ENCODE peak calls at places on chromosomes 5 and 9, in four cellular contexts. V, I, T and N are unnamed samples.

GRCh38 chr9:93826905-93827544 is 128.1 kb downstream of the BARX1 start:
- DNase-seq in V (no peak), I (no peak), T (no peak), N (no peak)

GRCh38 chr9:89660286-89660685 is 55.5 kb downstream of the GADD45G start:
- DNase-seq in V (no peak), I (no peak), T (no peak), N (no peak)

GRCh38 chr5:10140195-10140973 is 109.3 kb downstream of the ATPSCKMT start:
- DNase-seq in V (peak; percentile 41), I (no peak), T (peak; percentile 35), N (peak; percentile 7)

GRCh38 chr5:134543820-134544692 is 18.6 kb downstream of the JADE2 start:
- DNase-seq in V (no peak), I (no peak), T (no peak), N (no peak)

GRCh38 chr9:95268681-95269080 is 48.8 kb downstream of the FANCC start:
- DNase-seq in V (peak; percentile 63), I (peak; percentile 65), T (peak; percentile 69), N (peak; percentile 50)

GRCh38 chr5:90402521-90403255 is 6.9 kb downstream of the CETN3 start:
- DNase-seq in V (no peak), I (no peak), T (no peak), N (no peak)

GRCh38 chr5:174744896-174745295 is 20.5 kb downstream of the MSX2 start:
- DNase-seq in V (no peak), I (no peak), T (no peak), N (no peak)

GRCh38 chr5:60487885-60488425 is 212.0 kb downstream of the DEPDC1B start:
- DNase-seq in V (peak; percentile 46), I (no peak), T (peak; percentile 72), N (no peak)

GRCh38 chr5:127332250-127332649 is 41.7 kb downstream of the MEGF10 start:
- DNase-seq in V (no peak), I (no peak), T (no peak), N (no peak)

GRCh38 chr9:112555844-112556482 is 69.3 kb downstream of the KIAA1958 start:
- DNase-seq in V (no peak), I (no peak), T (peak; percentile 33), N (no peak)

GRCh38 chr9:76859860-76860259 is 46.1 kb downstream of the PRUNE2 start:
- DNase-seq in V (no peak), I (no peak), T (no peak), N (no peak)

GRCh38 chr9:134670042-134670525 is 28.5 kb downstream of the COL5A1 start:
- DNase-seq in V (peak; percentile 79), I (peak; percentile 71), T (no peak), N (peak; percentile 94)

GRCh38 chr5:74562116-74562515 is 78.4 kb downstream of the ENC1 start:
- DNase-seq in V (no peak), I (no peak), T (no peak), N (no peak)

GRCh38 chr5:60993875-60994571 is 49.0 kb downstream of the NDUFAF2 start:
- DNase-seq in V (no peak), I (no peak), T (no peak), N (no peak)

GRCh38 chr9:123417289-123418051 is 61.5 kb downstream of the CRB2 start:
- DNase-seq in V (no peak), I (no peak), T (no peak), N (no peak)

GRCh38 chr5:96855041-96855872 is 21.0 kb upstream of the ERAP2 start:
- DNase-seq in V (no peak), I (peak; percentile 76), T (no peak), N (peak; percentile 72)

GRCh38 chr9:17135578-17135904 is 701 bp downstream of the CNTLN start:
- DNase-seq in V (no peak), I (no peak), T (no peak), N (no peak)

GRCh38 chr5:126686451-126687126 is 85.8 kb downstream of the PHAX start:
- DNase-seq in V (no peak), I (no peak), T (no peak), N (no peak)

GRCh38 chr5:137055271-137055872 is 443.8 kb downstream of the SPOCK1 start:
- DNase-seq in V (no peak), I (peak; percentile 58), T (no peak), N (no peak)

GRCh38 chr9:16532681-16533450 is 337.6 kb downstream of the BNC2 start:
- DNase-seq in V (peak; percentile 62), I (peak; percentile 86), T (no peak), N (peak; percentile 86)

GRCh38 chr5:118620201-118620600 is 368.1 kb downstream of the DTWD2 start:
- DNase-seq in V (no peak), I (no peak), T (no peak), N (no peak)

GRCh38 chr9:80369641-80370040 is 797.9 kb downstream of the TLE4 start:
- DNase-seq in V (no peak), I (no peak), T (no peak), N (no peak)

GRCh38 chr5:125349432-125349831 is 603.0 kb upstream of the ZNF608 start:
- DNase-seq in V (no peak), I (peak; percentile 69), T (no peak), N (peak; percentile 67)

GRCh38 chr5:16787278-16787677 is 148.8 kb downstream of the MYO10 start:
- DNase-seq in V (no peak), I (peak; percentile 48), T (no peak), N (no peak)

GRCh38 chr5:143011621-143012020 is 241.4 kb downstream of the ARHGAP26 start:
- DNase-seq in V (no peak), I (peak; percentile 68), T (peak; percentile 92), N (peak; percentile 24)

GRCh38 chr5:54991446-54991845 is 6.1 kb upstream of the ESM1 start:
- DNase-seq in V (no peak), I (no peak), T (no peak), N (no peak)

GRCh38 chr5:1466631-1467265 is 21.5 kb upstream of the SLC6A3 start:
- DNase-seq in V (no peak), I (no peak), T (no peak), N (no peak)

GRCh38 chr9:37407468-37407867 is 15.0 kb upstream of the GRHPR start:
- DNase-seq in V (peak; percentile 42), I (no peak), T (peak; percentile 22), N (no peak)

GRCh38 chr9:93807166-93808013 is 147.8 kb downstream of the BARX1 start:
- DNase-seq in V (no peak), I (no peak), T (no peak), N (no peak)

DNA sequence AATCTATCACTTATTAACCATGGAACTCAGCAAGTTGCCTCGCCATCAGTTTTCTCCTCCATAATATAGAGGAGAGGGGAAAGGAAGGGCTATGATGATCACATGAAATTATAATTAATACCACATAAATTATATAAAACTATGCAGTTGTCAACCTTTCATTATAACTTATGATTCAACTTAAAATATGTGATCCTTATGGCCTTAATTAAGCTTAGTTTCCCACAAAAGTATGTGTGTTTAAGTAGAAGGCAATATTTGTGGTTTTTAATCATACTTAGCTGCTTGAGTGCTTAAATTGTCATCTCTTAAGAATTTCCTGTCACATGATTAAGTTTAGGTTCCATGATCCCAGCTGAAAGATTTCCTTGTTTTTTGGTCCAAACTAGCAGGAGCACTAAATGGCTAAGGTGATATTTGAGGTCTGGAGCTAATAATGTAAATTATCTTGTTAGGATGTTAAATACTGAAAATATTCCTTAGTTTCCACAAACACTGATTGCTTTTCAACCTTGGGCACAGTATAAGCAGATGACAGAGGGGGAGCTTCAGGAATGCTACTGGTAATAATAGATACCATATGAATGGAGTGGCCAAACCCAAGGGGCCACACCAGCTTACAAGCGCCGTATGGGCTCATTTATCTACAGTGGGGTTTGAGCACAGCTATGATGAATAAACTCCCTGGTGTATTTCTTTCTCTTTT is 26.5 kb upstream of the F2R start:
- DNase-seq in V (peak; percentile 6), I (peak; percentile 92), T (no peak), N (peak; percentile 91)
- H3K4me3 ChIP-seq in V (no peak overlapping the region), I (no peak overlapping the region), T (no peak overlapping the region), N (no peak overlapping the region)

GRCh38 chr9:4665357-4665756 is 923 bp downstream of the SPATA6L start:
- DNase-seq in V (peak; percentile 37), I (peak; percentile 76), T (no peak), N (peak; percentile 36)
- H3K4me3 ChIP-seq in V (peak overlapping the region; percentile 46), I (no peak overlapping the region), T (no peak overlapping the region), N (no peak overlapping the region)

GRCh38 chr5:115858396-115858795 is 16.7 kb downstream of the AP3S1 start:
- DNase-seq in V (no peak), I (no peak), T (no peak), N (no peak)
- H3K4me3 ChIP-seq in V (no peak overlapping the region), I (no peak overlapping the region), T (no peak overlapping the region), N (no peak overlapping the region)

DNA sequence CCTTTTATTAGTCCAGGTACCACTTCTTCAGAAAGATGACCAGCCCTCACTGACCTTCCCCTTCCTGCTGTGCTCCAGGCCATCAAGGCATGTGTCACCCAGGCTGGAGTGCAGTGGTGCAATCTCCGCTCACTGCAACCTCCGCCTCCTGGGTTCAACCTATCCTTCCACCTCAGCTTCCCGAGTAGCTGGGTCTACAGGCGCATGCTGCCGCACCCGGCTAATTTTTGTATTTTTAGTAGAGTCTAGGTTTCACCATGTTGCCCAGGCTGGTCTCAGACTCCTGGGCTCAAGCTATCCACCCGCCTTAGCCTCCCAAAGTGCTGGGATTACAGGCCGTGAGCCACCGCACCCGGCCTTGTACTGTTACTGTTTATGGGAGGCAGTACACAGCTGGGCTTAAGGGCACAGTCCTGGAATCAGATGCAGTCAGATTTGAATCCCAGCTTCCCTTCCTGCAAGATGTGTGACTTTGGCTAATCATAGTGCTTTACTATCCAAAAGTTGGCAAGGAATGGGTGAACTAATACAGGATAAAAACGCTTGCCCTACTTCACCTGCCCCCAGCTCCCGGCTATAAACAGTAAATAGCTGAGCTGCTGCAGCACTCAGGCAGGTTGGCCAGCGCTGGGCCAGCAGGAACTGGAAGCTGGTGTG is 483 bp upstream of the EIF4EBP3 start:
- DNase-seq in V (no peak), I (no peak), T (peak; percentile 66), N (no peak)
- H3K4me3 ChIP-seq in V (no peak overlapping the region), I (no peak overlapping the region), T (peak overlapping the region; percentile 21), N (peak overlapping the region; percentile 29)

DNA sequence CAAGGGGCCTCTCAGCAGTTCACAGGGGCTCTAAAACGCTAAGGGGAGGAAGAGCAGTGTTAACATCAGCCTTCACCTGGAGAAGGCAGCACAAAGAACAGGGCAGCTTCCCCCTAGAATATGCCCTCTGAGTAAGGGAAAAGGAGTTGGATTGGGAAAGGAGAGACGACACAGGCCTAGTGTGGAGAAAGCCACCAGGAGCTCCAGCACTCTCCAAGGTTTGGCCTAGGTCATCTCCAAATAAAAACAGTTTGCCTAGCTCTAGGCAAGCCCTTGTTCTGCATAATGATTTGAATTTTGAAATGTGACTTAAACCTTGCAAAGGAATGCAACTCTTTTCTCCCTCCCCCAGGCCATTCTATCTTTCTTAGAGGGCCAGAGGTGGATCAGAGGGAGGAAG is 100.0 kb upstream of the SSBP2 start:
- DNase-seq in V (no peak), I (no peak), T (no peak), N (peak; percentile 21)
- H3K4me3 ChIP-seq in V (peak overlapping the region; percentile 44), I (peak overlapping the region; percentile 53), T (no peak overlapping the region), N (no peak overlapping the region)

DNA sequence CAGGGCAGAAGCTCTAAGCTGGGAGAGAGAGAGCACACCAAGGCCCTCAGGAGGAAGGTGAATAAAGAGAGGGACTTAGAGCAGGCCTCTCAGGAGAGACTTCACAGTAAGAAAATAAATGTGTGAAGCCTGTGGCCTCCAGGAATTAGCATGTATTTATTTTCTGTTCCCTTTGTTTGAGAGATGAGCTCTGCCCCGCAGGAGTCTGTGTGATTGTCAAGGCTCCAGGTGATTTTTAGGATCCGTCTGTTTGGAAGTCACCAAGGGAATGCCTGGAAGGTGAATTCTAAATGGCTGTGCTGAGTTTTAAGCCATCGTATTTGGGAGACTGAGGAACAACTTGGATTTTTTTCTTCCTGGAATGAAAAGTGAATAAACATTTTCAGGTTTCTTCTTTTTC is 108.3 kb upstream of the ICE1 start:
- DNase-seq in V (no peak), I (no peak), T (no peak), N (no peak)
- H3K4me3 ChIP-seq in V (no peak overlapping the region), I (no peak overlapping the region), T (no peak overlapping the region), N (no peak overlapping the region)

GRCh38 chr9:35686222-35687203 is 3.2 kb downstream of the TPM2 start:
- DNase-seq in V (no peak), I (peak; percentile 74), T (no peak), N (peak; percentile 37)
- H3K4me3 ChIP-seq in V (no peak overlapping the region), I (peak overlapping the region; percentile 73), T (no peak overlapping the region), N (peak overlapping the region; percentile 92)